ENCODE peak calls at places on chromosome 7, in eight cellular contexts. F is NCI-H82; S is ecto neural progenitor cell; K is CD8-positive, alpha-beta T cell; Y is suprapubic skin; J is anterior cingulate cortex; M is NCI-H345; T is upper lobe of left lung. L is an unnamed sample.

GRCh38 chr7:101911800-101912705 is 94.6 kb downstream of the CUX1 start:
- DNase-seq in F (no peak), S (no peak), K (no peak), Y (no peak), J (no peak), M (no peak), T (peak), L (no peak)

GRCh38 chr7:158030071-158030470 is 557.6 kb downstream of the PTPRN2 start:
- DNase-seq in F (no peak), S (no peak), K (no peak), Y (peak), J (no peak), M (no peak), T (no peak), L (no peak)

GRCh38 chr7:39720586-39720985 is 97.2 kb downstream of the RALA start:
- DNase-seq in F (no peak), S (no peak), K (no peak), Y (no peak), J (no peak), M (peak), T (peak), L (no peak)

GRCh38 chr7:105325225-105325904 is 63.4 kb downstream of the SRPK2 start:
- DNase-seq in F (peak), S (no peak), K (no peak), Y (no peak), J (no peak), M (no peak), T (no peak), L (no peak)

GRCh38 chr7:104196161-104196560 is 11.7 kb downstream of the ORC5 start:
- DNase-seq in F (no peak), S (no peak), K (no peak), Y (no peak), J (no peak), M (no peak), T (no peak), L (no peak)

GRCh38 chr7:42869131-42870020 is 42.5 kb downstream of the C7orf25 start:
- DNase-seq in F (no peak), S (no peak), K (no peak), Y (no peak), J (no peak), M (no peak), T (no peak), L (peak)

GRCh38 chr7:29287366-29287765 is 92.8 kb downstream of the CHN2 start:
- DNase-seq in F (no peak), S (no peak), K (no peak), Y (no peak), J (no peak), M (no peak), T (no peak), L (peak)

GRCh38 chr7:45192546-45193177 is 35.1 kb downstream of the RAMP3 start:
- DNase-seq in F (peak), S (no peak), K (no peak), Y (no peak), J (no peak), M (no peak), T (no peak), L (no peak)

GRCh38 chr7:132508724-132509348 is 67.4 kb downstream of the PLXNA4 start:
- DNase-seq in F (no peak), S (peak), K (no peak), Y (no peak), J (no peak), M (no peak), T (no peak), L (no peak)

GRCh38 chr7:44486693-44487092 is 3.8 kb downstream of the NUDCD3 start:
- DNase-seq in F (no peak), S (no peak), K (no peak), Y (no peak), J (no peak), M (no peak), T (peak), L (no peak)

GRCh38 chr7:26291699-26292538 is at the start of gene SNX10:
- DNase-seq in F (peak), S (peak), K (peak), Y (no peak), J (peak), M (peak), T (peak), L (no peak)

GRCh38 chr7:157936976-157937375 is 600.2 kb downstream of the DNAJB6 start:
- DNase-seq in F (no peak), S (no peak), K (no peak), Y (no peak), J (no peak), M (no peak), T (no peak), L (no peak)

GRCh38 chr7:98133181-98133580 is 26.5 kb downstream of the LMTK2 start:
- DNase-seq in F (no peak), S (no peak), K (peak), Y (no peak), J (no peak), M (no peak), T (peak), L (peak)

GRCh38 chr7:28986723-28987122 is 28.6 kb upstream of the TRIL start:
- DNase-seq in F (no peak), S (no peak), K (no peak), Y (no peak), J (no peak), M (no peak), T (no peak), L (no peak)

GRCh38 chr7:153193144-153193595 is 433.6 kb downstream of the ACTR3B start:
- DNase-seq in F (peak), S (peak), K (no peak), Y (no peak), J (no peak), M (no peak), T (peak), L (no peak)

GRCh38 chr7:44376429-44377133 is 51.2 kb upstream of the CAMK2B start:
- DNase-seq in F (no peak), S (no peak), K (no peak), Y (no peak), J (no peak), M (no peak), T (no peak), L (no peak)

GRCh38 chr7:153190452-153190851 is 430.9 kb downstream of the ACTR3B start:
- DNase-seq in F (peak), S (no peak), K (no peak), Y (no peak), J (no peak), M (no peak), T (no peak), L (no peak)

GRCh38 chr7:79520543-79520942 is 67.1 kb upstream of the MAGI2 start:
- DNase-seq in F (no peak), S (no peak), K (no peak), Y (no peak), J (no peak), M (no peak), T (no peak), L (no peak)

GRCh38 chr7:30652132-30652531 is 30.1 kb downstream of the CRHR2 start:
- DNase-seq in F (no peak), S (no peak), K (no peak), Y (no peak), J (no peak), M (no peak), T (no peak), L (no peak)

GRCh38 chr7:116671681-116672595 is at the start of gene MET:
- DNase-seq in F (peak), S (peak), K (no peak), Y (peak), J (peak), M (peak), T (peak), L (peak)

GRCh38 chr7:7639847-7640220 is 718 bp upstream of the UMAD1 start:
- DNase-seq in F (peak), S (no peak), K (peak), Y (no peak), J (no peak), M (no peak), T (no peak), L (peak)

GRCh38 chr7:132613737-132614136 is 37.5 kb upstream of the PLXNA4 start:
- DNase-seq in F (no peak), S (no peak), K (no peak), Y (no peak), J (no peak), M (no peak), T (no peak), L (no peak)